ENCODE peak calls at places on chromosome 22, in six cellular contexts. L is SK-N-SH, M is K562, E is GM12878, B is GM12891, Z is H1. O is an unnamed sample.

GRCh38 chr22:23256986-23257888 is 76.9 kb downstream of the BCR start:
- DNase-seq in L (no peak), M (peak), E (no peak), B (no peak), Z (no peak), O (no peak)

GRCh38 chr22:28048529-28048928 is 129.5 kb upstream of the PITPNB start:
- DNase-seq in L (no peak), M (no peak), E (no peak), B (no peak), Z (no peak), O (no peak)

GRCh38 chr22:39490135-39490798 is 11.8 kb upstream of the MIEF1 start:
- DNase-seq in L (peak), M (peak), E (no peak), B (peak), Z (peak), O (peak)

GRCh38 chr22:42964994-42965699 is 49.8 kb downstream of the PACSIN2 start:
- DNase-seq in L (no peak), M (no peak), E (no peak), B (no peak), Z (no peak), O (no peak)

GRCh38 chr22:37782340-37783168 is 25.2 kb upstream of the GCAT start:
- DNase-seq in L (no peak), M (peak), E (no peak), B (no peak), Z (no peak), O (no peak)

GRCh38 chr22:17965538-17966402 is 58.6 kb downstream of the MICAL3 start:
- DNase-seq in L (no peak), M (peak), E (no peak), B (no peak), Z (no peak), O (no peak)

GRCh38 chr22:23109441-23109978 is 32.3 kb downstream of the RSPH14 start:
- DNase-seq in L (no peak), M (no peak), E (no peak), B (no peak), Z (no peak), O (no peak)

GRCh38 chr22:17213976-17214375 is 5.3 kb downstream of the ADA2 start:
- DNase-seq in L (no peak), M (peak), E (no peak), B (no peak), Z (peak), O (no peak)

GRCh38 chr22:49514656-49515055 is 313.0 kb downstream of the BRD1 start:
- DNase-seq in L (no peak), M (no peak), E (no peak), B (no peak), Z (no peak), O (no peak)

GRCh38 chr22:48739348-48740085 is 1088.2 kb downstream of the BRD1 start:
- DNase-seq in L (no peak), M (no peak), E (no peak), B (no peak), Z (no peak), O (no peak)

GRCh38 chr22:29457730-29458129 is 19.3 kb downstream of the RFPL1 start:
- DNase-seq in L (peak), M (peak), E (peak), B (peak), Z (peak), O (peak)

GRCh38 chr22:38177044-38177443 is 4.6 kb downstream of the PLA2G6 start:
- DNase-seq in L (no peak), M (no peak), E (no peak), B (no peak), Z (no peak), O (no peak)

GRCh38 chr22:48651036-48651890 is 1176.4 kb downstream of the BRD1 start:
- DNase-seq in L (no peak), M (no peak), E (no peak), B (no peak), Z (no peak), O (no peak)

GRCh38 chr22:48433647-48434046 is 1394.0 kb downstream of the BRD1 start:
- DNase-seq in L (no peak), M (no peak), E (no peak), B (no peak), Z (no peak), O (no peak)

GRCh38 chr22:42962295-42963230 is 52.4 kb downstream of the PACSIN2 start:
- DNase-seq in L (no peak), M (no peak), E (no peak), B (no peak), Z (no peak), O (no peak)

GRCh38 chr22:36087784-36088183 is 59.2 kb upstream of the RBFOX2 start:
- DNase-seq in L (no peak), M (no peak), E (no peak), B (no peak), Z (no peak), O (no peak)

GRCh38 chr22:43409800-43410199 is 2.0 kb upstream of the MPPED1 start:
- DNase-seq in L (no peak), M (no peak), E (no peak), B (no peak), Z (no peak), O (no peak)

GRCh38 chr22:38230108-38230825 is 28.5 kb downstream of the MAFF start:
- DNase-seq in L (no peak), M (no peak), E (no peak), B (peak), Z (no peak), O (no peak)

GRCh38 chr22:37735054-37735453 is 38.2 kb downstream of the TRIOBP start:
- DNase-seq in L (peak), M (peak), E (no peak), B (no peak), Z (peak), O (no peak)

GRCh38 chr22:39290248-39290720 is 29.1 kb downstream of the RPL3 start:
- DNase-seq in L (no peak), M (no peak), E (no peak), B (no peak), Z (no peak), O (no peak)

GRCh38 chr22:32660292-32660691 is 141.2 kb upstream of the TIMP3 start:
- DNase-seq in L (peak), M (peak), E (no peak), B (peak), Z (peak), O (peak)

GRCh38 chr22:29152381-29153138 is 53.1 kb upstream of the EMID1 start:
- DNase-seq in L (no peak), M (peak), E (no peak), B (no peak), Z (no peak), O (no peak)

GRCh38 chr22:49359061-49359460 is 468.6 kb downstream of the BRD1 start:
- DNase-seq in L (no peak), M (no peak), E (no peak), B (no peak), Z (peak), O (no peak)

GRCh38 chr22:29814003-29814402 is 24.1 kb downstream of the ASCC2 start:
- DNase-seq in L (no peak), M (no peak), E (no peak), B (no peak), Z (no peak), O (no peak)

GRCh38 chr22:39967996-39968968 is 8.1 kb downstream of the TMA7B start:
- DNase-seq in L (peak), M (no peak), E (no peak), B (no peak), Z (no peak), O (no peak)

GRCh38 chr22:22941831-22942510 is 54.4 kb downstream of the IGLL5 start:
- DNase-seq in L (no peak), M (no peak), E (no peak), B (no peak), Z (peak), O (no peak)

GRCh38 chr22:23896523-23897186 is 2.5 kb downstream of the MIF start:
- DNase-seq in L (no peak), M (no peak), E (no peak), B (no peak), Z (no peak), O (no peak)

GRCh38 chr22:29071261-29072045 is 1.4 kb upstream of the KREMEN1 start:
- DNase-seq in L (no peak), M (no peak), E (no peak), B (no peak), Z (peak), O (peak)

GRCh38 chr22:23613193-23613973 is 18.7 kb downstream of the DRICH1 start:
- DNase-seq in L (no peak), M (no peak), E (no peak), B (no peak), Z (no peak), O (no peak)

GRCh38 chr22:19003518-19003917 is 67.4 kb upstream of the PRODH start:
- DNase-seq in L (no peak), M (no peak), E (no peak), B (no peak), Z (no peak), O (no peak)

GRCh38 chr22:19477321-19478085 is 1.5 kb downstream of the UFD1 start:
- DNase-seq in L (no peak), M (no peak), E (no peak), B (no peak), Z (no peak), O (no peak)

GRCh38 chr22:39954584-39955055 is 5.6 kb upstream of the TMA7B start:
- DNase-seq in L (no peak), M (no peak), E (no peak), B (no peak), Z (no peak), O (no peak)

GRCh38 chr22:37781434-37782059 is 26.2 kb upstream of the GCAT start:
- DNase-seq in L (no peak), M (no peak), E (no peak), B (no peak), Z (no peak), O (no peak)

GRCh38 chr22:27965547-27965946 is 46.5 kb upstream of the PITPNB start:
- DNase-seq in L (no peak), M (no peak), E (no peak), B (no peak), Z (no peak), O (no peak)

GRCh38 chr22:39117585-39118191 is 20.6 kb downstream of the APOBEC3H start:
- DNase-seq in L (no peak), M (peak), E (peak), B (no peak), Z (no peak), O (peak)

GRCh38 chr22:27697888-27698287 is 103.7 kb downstream of the MN1 start:
- DNase-seq in L (no peak), M (no peak), E (no peak), B (no peak), Z (no peak), O (no peak)

GRCh38 chr22:42313804-42314581 is 43.5 kb upstream of the TCF20 start:
- DNase-seq in L (peak), M (peak), E (no peak), B (peak), Z (peak), O (no peak)

GRCh38 chr22:30824096-30824495 is 129.4 kb downstream of the OSBP2 start:
- DNase-seq in L (no peak), M (no peak), E (no peak), B (no peak), Z (peak), O (no peak)
- TF ChIP-seq TAF1 in L (no peak), M (no peak), E (no peak), B (no peak), Z (no peak), O (no peak)

GRCh38 chr22:50602338-50602700 is 1.7 kb downstream of the MAPK8IP2 start:
- DNase-seq in L (no peak), M (no peak), E (no peak), B (no peak), Z (no peak), O (no peak)

GRCh38 chr22:50603511-50604255 is 3.1 kb downstream of the MAPK8IP2 start:
- DNase-seq in L (no peak), M (no peak), E (no peak), B (no peak), Z (no peak), O (no peak)

GRCh38 chr22:50604623-50605348 is 4.2 kb downstream of the MAPK8IP2 start:
- DNase-seq in L (no peak), M (no peak), E (no peak), B (no peak), Z (no peak), O (peak)

GRCh38 chr22:50605349-50606074 is 4.9 kb downstream of the MAPK8IP2 start:
- DNase-seq in L (no peak), M (no peak), E (no peak), B (no peak), Z (no peak), O (no peak)

DNA sequence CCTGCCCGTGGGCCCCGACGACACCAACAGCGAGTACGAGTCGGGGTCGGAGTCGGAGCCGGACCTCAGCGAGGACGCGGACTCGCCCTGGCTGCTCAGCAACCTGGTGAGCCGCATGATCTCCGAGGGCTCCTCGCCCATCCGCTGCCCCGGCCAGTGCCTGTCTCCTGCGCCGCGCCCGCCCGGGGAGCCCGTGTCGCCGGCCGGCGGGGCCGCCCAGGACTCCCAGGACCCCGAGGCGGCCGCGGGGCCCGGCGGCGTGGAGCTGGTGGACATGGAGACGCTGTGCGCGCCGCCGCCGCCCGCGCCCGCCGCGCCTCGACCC is 3.6 kb downstream of the MAPK8IP2 start:
- DNase-seq in L (no peak), M (no peak), E (no peak), B (no peak), Z (no peak), O (no peak)
- TF ChIP-seq TAF1 in L (no peak), M (no peak), E (no peak), B (no peak), Z (no peak), O (no peak)

GRCh38 chr22:44979154-44979553 is 30.7 kb downstream of the PHF21B start:
- DNase-seq in L (no peak), M (no peak), E (no peak), B (no peak), Z (no peak), O (no peak)
- TF ChIP-seq TAF1 in L (no peak), M (no peak), E (no peak), B (no peak), Z (no peak), O (no peak)

DNA sequence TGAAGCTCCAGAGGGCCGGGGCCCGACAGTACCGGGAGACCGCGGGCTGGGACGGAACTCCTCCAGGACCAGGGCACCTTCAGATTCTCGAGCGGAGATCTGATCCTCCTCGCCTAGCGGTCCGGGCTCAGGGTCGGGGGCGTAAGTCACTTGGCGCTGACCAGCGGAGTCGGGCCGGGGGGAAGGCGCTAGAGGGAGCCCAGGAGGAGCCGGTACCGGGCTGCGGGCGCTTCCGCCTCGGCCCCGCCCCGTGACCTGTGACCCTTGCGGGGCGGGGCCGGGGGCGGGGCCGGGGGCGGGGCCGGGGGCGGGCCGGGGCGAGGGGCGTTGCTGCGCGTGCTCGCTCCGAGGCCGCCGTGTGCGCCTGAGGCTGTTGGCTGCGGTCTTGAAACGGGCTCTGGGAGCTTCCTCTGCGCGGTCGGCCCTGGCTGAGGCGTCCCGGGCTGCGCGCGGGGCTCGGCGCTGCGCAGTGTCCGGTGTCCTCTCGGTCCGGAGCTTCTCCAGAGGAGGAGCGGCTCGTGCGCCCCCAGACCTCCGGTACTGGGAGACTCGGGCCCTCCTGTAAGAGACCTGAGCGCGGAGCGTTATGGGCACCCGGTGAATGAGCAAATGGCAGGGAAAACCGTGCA is at the start of gene ARSA:
- DNase-seq in L (peak), M (peak), E (peak), B (peak), Z (peak), O (peak)
- TF ChIP-seq TAF1 in L (peak), M (peak), E (peak), B (no peak), Z (peak), O (no peak)

GRCh38 chr22:33864723-33865130 is 55.5 kb downstream of the LARGE1 start:
- DNase-seq in L (no peak), M (no peak), E (no peak), B (peak), Z (no peak), O (no peak)

GRCh38 chr22:33866521-33866920 is 53.8 kb downstream of the LARGE1 start:
- DNase-seq in L (no peak), M (no peak), E (no peak), B (no peak), Z (no peak), O (no peak)

GRCh38 chr22:33865248-33865647 is 55.0 kb downstream of the LARGE1 start:
- DNase-seq in L (no peak), M (no peak), E (no peak), B (no peak), Z (no peak), O (no peak)

GRCh38 chr22:33865996-33866395 is 54.3 kb downstream of the LARGE1 start:
- DNase-seq in L (no peak), M (no peak), E (no peak), B (no peak), Z (no peak), O (no peak)

DNA sequence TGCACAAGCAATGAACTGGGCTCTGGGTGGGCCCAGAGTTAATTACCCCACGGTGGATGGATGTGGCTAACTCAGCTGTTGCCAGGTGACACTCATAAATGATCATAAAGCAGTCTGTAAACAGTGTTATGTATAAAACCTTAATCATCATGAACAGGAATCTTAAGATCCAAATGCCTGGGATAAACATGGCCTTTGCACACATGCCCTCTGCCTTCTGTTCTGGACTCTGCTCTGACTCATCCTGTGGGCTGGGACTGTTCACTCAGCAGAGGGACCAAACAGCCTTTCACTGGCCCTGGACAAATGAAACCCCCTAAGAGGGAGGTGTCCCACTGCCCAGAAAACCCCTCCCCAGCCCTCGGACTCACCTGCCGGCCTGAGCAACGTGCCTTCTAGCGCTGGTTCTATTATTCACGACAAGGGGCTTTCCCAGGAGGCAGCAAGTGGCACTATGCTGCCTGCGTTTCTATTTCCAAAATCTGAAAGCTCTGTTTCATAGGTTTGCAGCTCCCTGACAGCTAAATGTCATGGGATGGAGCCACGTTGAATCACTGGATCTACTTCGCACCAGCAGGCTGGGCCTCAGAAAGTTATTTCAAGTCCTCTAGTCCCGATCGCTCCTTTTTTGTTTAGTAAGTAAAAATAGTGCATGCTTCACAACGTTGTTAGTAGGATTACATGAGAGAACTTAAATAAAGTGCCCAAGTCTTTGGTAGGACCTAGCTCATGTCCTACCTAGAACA is 53.0 kb downstream of the LARGE1 start:
- DNase-seq in L (no peak), M (no peak), E (no peak), B (no peak), Z (no peak), O (no peak)
- TF ChIP-seq TAF1 in L (no peak), M (no peak), E (no peak), B (no peak), Z (no peak), O (no peak)

GRCh38 chr22:47100646-47101045 is 338.2 kb downstream of the TBC1D22A start:
- DNase-seq in L (no peak), M (no peak), E (no peak), B (no peak), Z (no peak), O (no peak)
- TF ChIP-seq TAF1 in L (no peak), M (no peak), E (no peak), B (no peak), Z (no peak), O (no peak)

GRCh38 chr22:25845985-25846745 is 104.2 kb downstream of the MYO18B start:
- DNase-seq in L (no peak), M (no peak), E (no peak), B (peak), Z (peak), O (no peak)
- TF ChIP-seq TAF1 in L (no peak), M (no peak), E (no peak), B (no peak), Z (no peak), O (no peak)

GRCh38 chr22:44759430-44760310 is 7.3 kb downstream of the ARHGAP8 start:
- DNase-seq in L (no peak), M (no peak), E (no peak), B (no peak), Z (no peak), O (no peak)
- TF ChIP-seq TAF1 in L (no peak), M (no peak), E (no peak), B (no peak), Z (no peak), O (no peak)

GRCh38 chr22:25987948-25988347 is 181.3 kb upstream of the SEZ6L start:
- DNase-seq in L (peak), M (no peak), E (no peak), B (peak), Z (no peak), O (no peak)
- TF ChIP-seq TAF1 in L (no peak), M (no peak), E (no peak), B (no peak), Z (no peak), O (no peak)